ENCODE peak calls at places on chromosomes 16 and 17, in nine cellular contexts. D is T-helper 2 cell; F is H1; K is head of caudate nucleus; I is AG08396; W is GM13976; M is brain microvascular endothelial cell; Z is activated T-helper 1 cell treated with Interleukin-2 at 50 U/mL for 16 hours; V is stimulated activated CD4-positive, alpha-beta T cell treated with anti-CD3 and anti-CD28 coated beads, Interleukin-15, amount 100 ng/mL, for 24 hours. P is an unnamed sample.

GRCh38 chr17:77802811-77803220 is 155.7 kb upstream of the TNRC6C start:
- DNase-seq in W (no peak), F (no peak), K (peak; percentile 31), M (peak; percentile 16), D (no peak), V (no peak), Z (no peak), I (no peak), P (no peak)

GRCh38 chr17:6639651-6640535 is 618 bp downstream of the KIAA0753 start:
- DNase-seq in M (no peak), I (peak; percentile 67), V (peak; percentile 58), W (no peak), F (no peak), K (peak; percentile 27), Z (no peak), D (peak; percentile 45), P (no peak)

GRCh38 chr16:30054959-30055553 is 10.5 kb upstream of the ALDOA start:
- DNase-seq in M (no peak), D (peak; percentile 62), K (no peak), F (no peak), I (no peak), Z (peak; percentile 17), W (peak; percentile 75), V (peak; percentile 74), P (no peak)

GRCh38 chr16:49471038-49471727 is 97.6 kb downstream of the C16orf78 start:
- DNase-seq in F (no peak), W (no peak), I (no peak), Z (no peak), K (no peak), V (no peak), D (no peak), M (no peak), P (no peak)

GRCh38 chr17:75854881-75855309 is 240 bp downstream of the WBP2 start:
- DNase-seq in K (no peak), M (no peak), Z (no peak), V (no peak), D (no peak), I (no peak), F (no peak), W (no peak), P (no peak)

GRCh38 chr16:4015275-4015990 is 100.8 kb downstream of the ADCY9 start:
- DNase-seq in W (no peak), I (no peak), Z (no peak), D (no peak), V (no peak), M (no peak), K (no peak), F (no peak), P (no peak)

GRCh38 chr17:33120103-33120502 is 128.5 kb downstream of the SPACA3 start:
- DNase-seq in Z (no peak), F (no peak), V (no peak), D (no peak), W (no peak), K (no peak), M (no peak), I (no peak), P (no peak)

GRCh38 chr16:53434436-53435065 is at the start of gene RBL2:
- DNase-seq in D (peak; percentile 91), M (peak; percentile 13), F (no peak), I (peak; percentile 94), Z (peak; percentile 76), V (peak; percentile 86), W (peak; percentile 89), K (peak; percentile 86), P (peak; percentile 30)

GRCh38 chr16:87241135-87241771 is 75.9 kb downstream of the C16orf95 start:
- DNase-seq in F (no peak), Z (no peak), W (no peak), I (no peak), D (no peak), V (no peak), M (no peak), K (no peak), P (no peak)

P was measured in thoracic aorta.